ENCODE peak calls at places on chromosomes 5 and 9, in five cellular contexts. H, J, L, U and F are unnamed samples.

GRCh38 chr9:72661401-72662135 is 140.2 kb downstream of the TMC1 start:
- DNase-seq in J (no peak), U (no peak), L (no peak), H (peak; percentile 28), F (no peak)

GRCh38 chr5:359301-359897 is 37.9 kb downstream of the AHRR start:
- DNase-seq in L (no peak), H (no peak), U (peak; percentile 53), J (no peak), F (no peak)

GRCh38 chr5:149434162-149435014 is 55.3 kb upstream of the IL17B start:
- DNase-seq in J (no peak), L (peak; percentile 36), U (peak; percentile 78), H (no peak), F (peak; percentile 78)

GRCh38 chr5:96481396-96481795 is 48.3 kb upstream of the PCSK1 start:
- DNase-seq in J (no peak), U (no peak), H (no peak), L (no peak), F (no peak)

GRCh38 chr9:78856144-78856543 is 559.2 kb downstream of the PSAT1 start:
- DNase-seq in U (no peak), J (no peak), L (no peak), H (no peak), F (no peak)

GRCh38 chr9:131658753-131659129 is 81.1 kb downstream of the RAPGEF1 start:
- DNase-seq in U (no peak), L (no peak), H (no peak), J (no peak), F (no peak)

GRCh38 chr5:58183078-58183885 is 276.6 kb downstream of the PLK2 start:
- DNase-seq in L (no peak), J (no peak), U (no peak), H (no peak), F (no peak)

GRCh38 chr9:73441890-73442818 is 290.5 kb downstream of the ANXA1 start:
- DNase-seq in J (no peak), U (no peak), L (no peak), H (peak; percentile 3), F (no peak)

GRCh38 chr9:137461663-137462395 is 2.7 kb upstream of the NSMF start:
- DNase-seq in U (peak; percentile 92), J (no peak), H (peak; percentile 66), L (peak; percentile 84), F (no peak)

GRCh38 chr9:136403915-136404800 is 4.2 kb upstream of the SNAPC4 start:
- DNase-seq in U (peak; percentile 77), H (no peak), J (no peak), L (no peak), F (no peak)

GRCh38 chr5:137627293-137627692 is 108.6 kb downstream of the KLHL3 start:
- DNase-seq in U (no peak), H (no peak), L (no peak), J (no peak), F (no peak)

GRCh38 chr9:85702881-85703280 is 38.9 kb downstream of the AGTPBP1 start:
- DNase-seq in J (peak; percentile 46), H (no peak), U (no peak), L (no peak), F (no peak)

GRCh38 chr9:126875780-126876510 is 15.5 kb downstream of the ZBTB34 start:
- DNase-seq in U (no peak), L (no peak), H (no peak), J (no peak), F (no peak)

GRCh38 chr5:132094393-132095076 is 20.9 kb downstream of the CSF2 start:
- DNase-seq in L (no peak), H (peak; percentile 94), J (no peak), U (no peak), F (no peak)

GRCh38 chr9:106075991-106076390 is 381.6 kb downstream of the TMEM38B start:
- DNase-seq in J (no peak), H (peak; percentile 84), U (no peak), L (no peak), F (no peak)

GRCh38 chr5:151315998-151316597 is 12.5 kb upstream of the SLC36A3 start:
- DNase-seq in H (peak; percentile 53), L (peak; percentile 46), J (peak; percentile 41), U (peak; percentile 71), F (peak; percentile 76)

GRCh38 chr5:50727149-50727496 is 60.7 kb downstream of the PARP8 start:
- DNase-seq in L (no peak), J (no peak), H (no peak), U (peak; percentile 70), F (no peak)